ENCODE peak calls at places on chromosomes 1 and 21, in five cellular contexts. L is CD8-positive, alpha-beta T cell; W is uterus; X is suprapubic skin; R is cardiac muscle cell. D is an unnamed sample.

GRCh38 chr1:182699673-182700350 is 15.4 kb upstream of the RGS8 start:
- DNase-seq in X (no peak), W (no peak), L (no peak), R (peak), D (no peak)

GRCh38 chr1:18139198-18139981 is 31.8 kb downstream of the IGSF21 start:
- DNase-seq in R (no peak), L (no peak), X (no peak), W (no peak), D (no peak)

GRCh38 chr1:40930174-40930573 is 49.3 kb upstream of the CTPS1 start:
- DNase-seq in X (no peak), W (no peak), L (no peak), R (no peak), D (no peak)

GRCh38 chr1:148362141-148362929 is 120.8 kb downstream of the PPIAL4G start:
- DNase-seq in X (no peak), W (no peak), L (no peak), R (peak), D (no peak)

GRCh38 chr1:212608956-212609700 is 567 bp downstream of the ATF3 start:
- DNase-seq in X (peak), R (peak), L (peak), W (peak), D (peak)

GRCh38 chr1:78839704-78840277 is 166.7 kb downstream of the ADGRL4 start:
- DNase-seq in L (no peak), R (peak), X (no peak), W (no peak), D (no peak)

GRCh38 chr21:44736291-44737004 is 25.1 kb upstream of the TSPEAR start:
- DNase-seq in R (no peak), X (peak), W (no peak), L (no peak), D (peak)

GRCh38 chr1:183374825-183375224 is 43.4 kb downstream of the NMNAT2 start:
- DNase-seq in W (no peak), R (no peak), L (no peak), X (no peak), D (no peak)

GRCh38 chr1:209190591-209191241 is 392.8 kb upstream of the CAMK1G start:
- DNase-seq in W (no peak), L (no peak), R (peak), X (no peak), D (no peak)

GRCh38 chr1:86754265-86754974 is 50.0 kb downstream of the SH3GLB1 start:
- DNase-seq in L (no peak), X (no peak), R (no peak), W (no peak), D (no peak)

GRCh38 chr1:24553931-24554330 is 2.0 kb upstream of the NCMAP start:
- DNase-seq in L (no peak), R (no peak), W (no peak), X (no peak), D (no peak)

GRCh38 chr1:18743233-18743632 is 112.6 kb downstream of the PAX7 start:
- DNase-seq in X (no peak), L (no peak), R (no peak), W (no peak), D (no peak)

GRCh38 chr1:206826409-206826808 is 39.0 kb upstream of the IL20 start:
- DNase-seq in X (no peak), W (no peak), L (no peak), R (no peak), D (no peak)

GRCh38 chr1:111821121-111821745 is 65.5 kb downstream of the DDX20 start:
- DNase-seq in R (no peak), W (no peak), X (no peak), L (no peak), D (no peak)

GRCh38 chr1:27525296-27526271 is 35.6 kb upstream of the WASF2 start:
- DNase-seq in L (peak), W (peak), R (peak), X (no peak), D (no peak)

GRCh38 chr1:90841477-90841876 is 124.4 kb upstream of the BARHL2 start:
- DNase-seq in R (no peak), L (no peak), W (no peak), X (no peak), D (no peak)

GRCh38 chr1:177170756-177171535 is at the start of gene BRINP2:
- DNase-seq in W (peak), L (no peak), X (no peak), R (peak), D (no peak)

GRCh38 chr21:25188639-25189038 is 418.6 kb downstream of the MRPL39 start:
- DNase-seq in R (no peak), L (no peak), W (no peak), X (no peak), D (no peak)

GRCh38 chr1:227225715-227226346 is 92.5 kb downstream of the CDC42BPA start:
- DNase-seq in R (no peak), X (no peak), W (no peak), L (no peak), D (no peak)

GRCh38 chr21:45698493-45698947 is 55.0 kb downstream of the PCBP3 start:
- DNase-seq in X (no peak), L (no peak), R (no peak), W (peak), D (no peak)

GRCh38 chr1:1122078-1122811 is 6.4 kb upstream of the C1orf159 start:
- DNase-seq in R (peak), X (peak), W (peak), L (peak), D (peak)

GRCh38 chr1:37055631-37056030 is 21.3 kb upstream of the GRIK3 start:
- DNase-seq in L (no peak), R (no peak), X (no peak), W (no peak), D (no peak)

GRCh38 chr21:43854773-43855633 is 10.0 kb upstream of the AGPAT3 start:
- DNase-seq in R (peak), W (no peak), X (no peak), L (no peak), D (no peak)

GRCh38 chr1:10839188-10839770 is 42.8 kb upstream of the CASZ1 start:
- DNase-seq in W (no peak), X (no peak), L (no peak), R (no peak), D (no peak)

GRCh38 chr1:197314672-197315071 is 46.6 kb downstream of the CRB1 start:
- DNase-seq in X (no peak), L (no peak), W (no peak), R (no peak), D (no peak)

GRCh38 chr1:34976384-34977209 is 8.6 kb downstream of the TMEM35B start:
- DNase-seq in L (no peak), W (no peak), X (no peak), R (no peak), D (no peak)

GRCh38 chr1:200336111-200336845 is 73.6 kb downstream of the ZNF281 start:
- DNase-seq in L (no peak), R (no peak), X (no peak), W (no peak), D (no peak)

GRCh38 chr1:223230161-223230881 is 87.3 kb upstream of the TLR5 start:
- DNase-seq in W (no peak), X (no peak), L (no peak), R (no peak), D (peak)

GRCh38 chr1:219027161-219027673 is 146.5 kb upstream of the LYPLAL1 start:
- DNase-seq in R (no peak), X (no peak), W (no peak), L (no peak), D (no peak)

GRCh38 chr1:178934574-178934945 is 63.7 kb upstream of the ANGPTL1 start:
- DNase-seq in W (no peak), R (no peak), L (no peak), X (no peak), D (no peak)

GRCh38 chr1:162892916-162893714 is 32.1 kb upstream of the CCDC190 start:
- DNase-seq in R (peak), X (no peak), W (no peak), L (no peak), D (no peak)

GRCh38 chr21:23162213-23162946 is 2164.2 kb downstream of the NCAM2 start:
- DNase-seq in L (no peak), X (no peak), R (no peak), W (no peak), D (no peak)

GRCh38 chr1:25727819-25728286 is 72.1 kb upstream of the SELENON start:
- DNase-seq in R (peak), W (peak), X (no peak), L (no peak), D (no peak)

GRCh38 chr1:183019860-183020259 is 3.4 kb upstream of the LAMC1 start:
- DNase-seq in L (no peak), R (no peak), X (no peak), W (no peak), D (no peak)

GRCh38 chr1:7478797-7479499 is 292.1 kb upstream of the VAMP3 start:
- DNase-seq in R (no peak), X (no peak), L (no peak), W (peak), D (no peak)

GRCh38 chr1:32948905-32949304 is 15.7 kb downstream of the RNF19B start:
- DNase-seq in X (no peak), W (no peak), R (no peak), L (no peak), D (no peak)

GRCh38 chr1:89525169-89525855 is 683 bp downstream of the LRRC8B start:
- DNase-seq in W (no peak), R (peak), X (peak), L (peak), D (no peak)

DNA sequence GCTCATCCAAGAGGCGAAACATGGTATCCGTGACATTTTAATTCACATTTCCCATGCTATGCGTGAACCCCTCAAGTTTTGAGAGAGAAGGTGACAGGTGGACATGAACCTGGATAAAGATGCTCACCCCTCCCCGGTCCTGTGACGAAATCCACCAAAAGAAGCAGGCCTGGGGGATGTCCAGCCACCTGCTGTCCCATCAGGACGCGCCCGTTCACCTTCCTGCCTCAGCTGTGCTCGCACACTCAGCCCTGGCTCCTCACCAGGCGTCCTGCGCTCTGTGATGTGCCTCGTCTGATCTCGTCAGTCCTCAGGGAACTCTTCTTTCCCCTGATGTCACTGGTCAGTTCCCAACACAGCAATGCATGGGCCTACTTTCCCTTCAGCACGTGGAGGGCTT is 10.3 kb downstream of the FHAD1 start:
- DNase-seq in W (no peak), R (no peak), X (peak), L (no peak), D (no peak)
- TF ChIP-seq CTCF in W (no peak), R (no peak), X (no peak), L (no peak), D (no peak)

GRCh38 chr1:81115422-81115821 is 685.3 kb upstream of the ADGRL2 start:
- DNase-seq in X (no peak), R (no peak), L (no peak), W (no peak), D (no peak)

GRCh38 chr1:81111818-81112217 is 688.9 kb upstream of the ADGRL2 start:
- DNase-seq in L (no peak), W (no peak), X (no peak), R (no peak), D (no peak)

GRCh38 chr1:81118550-81118949 is 682.2 kb upstream of the ADGRL2 start:
- DNase-seq in X (no peak), W (no peak), L (no peak), R (no peak), D (no peak)

GRCh38 chr1:81113688-81114087 is 687.0 kb upstream of the ADGRL2 start:
- DNase-seq in R (no peak), X (no peak), L (no peak), W (no peak), D (no peak)

DNA sequence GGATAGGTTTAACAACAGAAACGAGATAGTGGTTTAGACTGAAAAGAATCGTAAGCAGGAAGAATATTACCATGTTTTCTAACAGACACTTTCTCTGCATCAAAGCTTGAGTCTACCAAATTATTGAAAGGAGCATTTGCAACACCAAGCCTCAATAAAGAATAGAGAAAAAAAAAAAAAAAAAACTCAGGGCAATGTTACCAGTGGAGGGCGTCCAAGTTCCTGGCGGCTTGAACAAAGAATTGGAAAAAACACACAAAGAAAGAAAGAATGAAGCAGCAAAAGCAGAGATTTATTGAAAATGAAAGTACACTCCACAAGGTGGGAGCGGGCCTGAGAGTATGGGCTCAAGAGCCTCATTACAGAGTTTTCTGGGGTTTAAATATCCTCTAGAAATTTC is 686.5 kb upstream of the ADGRL2 start:
- DNase-seq in X (no peak), R (no peak), L (no peak), W (no peak), D (no peak)
- TF ChIP-seq CTCF in X (no peak), R (no peak), L (no peak), W (no peak), D (no peak)

DNA sequence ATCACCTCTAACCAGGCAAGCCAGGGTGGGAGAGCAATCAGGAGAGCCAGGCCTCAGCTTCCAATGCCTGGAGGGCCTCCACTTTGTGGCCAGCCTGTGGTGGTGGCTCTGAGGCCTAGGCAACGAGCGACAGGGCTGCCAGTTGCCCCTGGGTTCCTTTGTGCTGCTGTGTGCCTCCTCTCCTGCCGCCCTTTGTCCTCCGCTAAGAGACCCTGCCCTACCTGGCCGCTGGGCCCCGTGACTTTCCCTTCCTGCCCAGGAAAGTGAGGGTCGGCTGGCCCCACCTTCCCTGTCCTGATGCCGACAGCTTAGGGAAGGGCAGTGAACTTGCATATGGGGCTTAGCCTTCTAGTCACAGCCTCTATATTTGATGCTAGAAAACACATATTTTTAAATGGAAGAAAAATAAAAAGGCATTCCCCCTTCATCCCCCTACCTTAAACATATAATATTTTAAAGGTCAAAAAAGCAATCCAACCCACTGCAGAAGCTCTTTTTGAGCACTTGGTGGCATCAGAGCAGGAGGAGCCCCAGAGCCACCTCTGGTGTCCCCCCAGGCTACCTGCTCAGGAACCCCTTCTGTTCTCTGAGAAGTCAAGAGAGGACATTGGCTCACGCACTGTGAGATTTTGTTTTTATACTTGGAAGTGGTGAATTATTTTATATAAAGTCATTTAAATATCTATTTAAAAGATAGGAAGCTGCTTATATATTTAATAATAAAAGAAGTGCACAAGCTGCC is 19.8 kb downstream of the CSF1 start:
- DNase-seq in L (no peak), W (no peak), R (peak), X (no peak), D (no peak)
- TF ChIP-seq CTCF in L (no peak), W (no peak), R (no peak), X (no peak), D (no peak)

DNA sequence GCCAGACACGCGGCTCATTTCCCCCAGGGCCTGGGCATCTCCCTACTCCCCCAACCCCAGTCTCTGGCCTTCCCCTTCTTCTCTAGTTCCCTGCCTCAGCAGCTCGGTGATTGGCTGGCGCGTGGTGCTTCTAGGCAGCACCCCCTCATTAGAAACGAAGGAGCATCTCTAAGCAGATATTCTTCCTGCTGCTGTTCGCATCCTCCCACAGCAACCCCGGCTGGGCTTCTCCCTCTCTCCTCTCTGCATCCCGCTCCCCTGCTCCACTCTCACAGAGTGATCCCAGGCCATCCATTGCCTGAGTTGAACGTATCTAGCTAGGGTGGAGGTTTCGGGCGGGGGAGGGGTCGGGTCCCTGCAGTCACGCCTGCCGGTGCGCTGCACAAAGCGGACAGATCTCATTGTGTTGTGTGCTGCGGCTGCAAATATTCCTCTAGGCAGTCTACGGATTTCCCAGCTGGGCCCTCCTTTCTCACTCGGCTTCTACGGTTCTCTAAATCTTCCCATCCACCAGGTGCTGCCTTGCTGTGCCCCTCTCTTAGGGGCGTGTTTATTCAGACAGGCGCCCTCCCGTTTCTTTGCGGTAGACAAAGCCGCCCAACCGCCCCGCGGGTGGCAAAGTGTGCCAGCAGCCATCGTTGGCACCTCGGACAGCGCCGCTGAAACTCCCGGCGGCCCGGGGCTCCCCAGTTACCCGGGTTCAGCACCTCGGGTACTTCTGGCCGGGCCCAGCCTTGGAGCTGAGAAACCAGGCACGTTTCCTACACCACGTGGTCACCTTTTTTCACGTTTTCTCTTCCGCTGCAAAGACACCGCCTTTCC is 2.2 kb downstream of the CACNA1E start:
- DNase-seq in X (no peak), R (peak), W (no peak), L (no peak), D (peak)
- TF ChIP-seq CTCF in X (no peak), R (no peak), W (no peak), L (no peak), D (no peak)

GRCh38 chr1:168119750-168120149 is 17.0 kb downstream of the GPR161 start:
- DNase-seq in X (no peak), R (no peak), W (no peak), L (no peak), D (no peak)

GRCh38 chr1:168112673-168113305 is 23.9 kb downstream of the GPR161 start:
- DNase-seq in X (no peak), L (no peak), W (no peak), R (peak), D (peak)

GRCh38 chr1:168116327-168116799 is 20.4 kb downstream of the GPR161 start:
- DNase-seq in L (no peak), W (no peak), X (no peak), R (no peak), D (peak)

GRCh38 chr1:168110896-168111545 is 25.7 kb downstream of the GPR161 start:
- DNase-seq in X (no peak), R (no peak), L (no peak), W (no peak), D (peak)

DNA sequence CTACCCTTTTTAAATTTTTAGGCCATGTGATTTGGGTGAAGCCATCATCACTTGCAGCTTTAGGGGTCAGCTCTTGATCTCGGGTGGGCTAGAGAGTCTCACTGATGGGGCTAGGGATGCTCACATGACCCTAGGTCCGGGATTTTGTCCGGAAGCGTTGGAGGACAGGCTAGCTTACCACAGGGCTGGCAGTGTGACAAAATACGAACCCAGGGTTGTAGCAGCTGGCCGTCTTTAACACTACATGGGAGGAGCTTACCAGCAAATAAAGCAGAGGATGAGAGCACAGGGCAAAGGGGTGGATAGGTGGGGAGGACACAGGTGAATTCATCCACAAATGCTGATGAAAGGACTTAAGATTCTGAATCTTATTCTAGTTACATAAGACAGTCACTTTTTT is 21.9 kb downstream of the GPR161 start:
- DNase-seq in L (no peak), W (no peak), X (no peak), R (no peak), D (peak)
- TF ChIP-seq CTCF in L (no peak), W (no peak), X (no peak), R (no peak), D (no peak)

GRCh38 chr1:188782220-188782841 is 1695.3 kb downstream of the BRINP3 start:
- DNase-seq in X (no peak), R (peak), L (no peak), W (no peak), D (no peak)
- TF ChIP-seq CTCF in X (peak), R (peak), L (no peak), W (no peak), D (peak)

GRCh38 chr1:84223751-84224432 is 77.6 kb upstream of the SAMD13 start:
- DNase-seq in W (no peak), X (no peak), R (no peak), L (no peak), D (no peak)
- TF ChIP-seq CTCF in W (no peak), X (no peak), R (no peak), L (no peak), D (no peak)

GRCh38 chr21:21373969-21374368 is 375.8 kb downstream of the NCAM2 start:
- DNase-seq in X (no peak), R (no peak), L (no peak), W (no peak), D (no peak)
- TF ChIP-seq CTCF in X (no peak), R (peak), L (no peak), W (no peak), D (peak)

D was measured in osteocyte.